ENCODE peak calls at places on chromosomes 16 and 17, in five cellular contexts. K is Caco-2, C is lung, M is fibroblast of pulmonary artery, Z is HepG2. B is an unnamed sample.

GRCh38 chr17:288802-289356 is 63.7 kb downstream of the RPH3AL start:
- DNase-seq in K (peak; percentile 16), C (no peak), M (no peak), Z (no peak), B (no peak)

GRCh38 chr16:23293016-23293415 is 9.1 kb upstream of the SCNN1B start:
- DNase-seq in K (no peak), C (no peak), M (no peak), Z (no peak), B (no peak)

GRCh38 chr17:78387982-78388941 is 9.8 kb downstream of the PGS1 start:
- DNase-seq in K (no peak), C (no peak), M (peak; percentile 63), Z (no peak), B (no peak)

GRCh38 chr17:35080536-35080935 is 17.0 kb upstream of the RFFL start:
- DNase-seq in K (no peak), C (no peak), M (no peak), Z (no peak), B (no peak)

GRCh38 chr17:28523876-28524275 is 17.7 kb downstream of the FOXN1 start:
- DNase-seq in K (no peak), C (no peak), M (no peak), Z (no peak), B (no peak)

GRCh38 chr17:58666858-58667267 is 25.0 kb downstream of the TEX14 start:
- DNase-seq in K (peak; percentile 71), C (peak; percentile 74), M (peak; percentile 95), Z (no peak), B (peak; percentile 4)

GRCh38 chr16:9092963-9093477 is 1.6 kb downstream of the HAPSTR1 start:
- DNase-seq in K (no peak), C (peak; percentile 42), M (no peak), Z (no peak), B (no peak)

GRCh38 chr16:11340710-11341109 is 4.5 kb upstream of the RMI2 start:
- DNase-seq in K (no peak), C (no peak), M (no peak), Z (peak; percentile 70), B (no peak)

GRCh38 chr16:22317001-22317530 is 19.9 kb downstream of the POLR3E start:
- DNase-seq in K (no peak), C (no peak), M (no peak), Z (no peak), B (no peak)

GRCh38 chr16:89805136-89805905 is 11.1 kb downstream of the FANCA start:
- DNase-seq in K (no peak), C (no peak), M (peak; percentile 21), Z (no peak), B (peak; percentile 94)

GRCh38 chr17:21213005-21213404 is 956 bp downstream of the TMEM11 start:
- DNase-seq in K (no peak), C (no peak), M (no peak), Z (no peak), B (no peak)

GRCh38 chr17:21214777-21215541 is 998 bp upstream of the TMEM11 start:
- DNase-seq in K (no peak), C (no peak), M (peak; percentile 10), Z (no peak), B (peak; percentile 48)

GRCh38 chr17:21215935-21216334 is 2.0 kb upstream of the TMEM11 start:
- DNase-seq in K (no peak), C (no peak), M (peak; percentile 20), Z (no peak), B (no peak)

GRCh38 chr17:21213491-21214014 is 408 bp downstream of the TMEM11 start:
- DNase-seq in K (peak; percentile 65), C (peak; percentile 53), M (peak; percentile 27), Z (no peak), B (no peak)

GRCh38 chr17:21214015-21214776 is at the start of gene TMEM11:
- DNase-seq in K (peak; percentile 96), C (peak; percentile 96), M (peak; percentile 96), Z (peak; percentile 86), B (peak; percentile 97)
- TF ChIP-seq CTCF in K (peak; percentile 1), C (no peak), M (no peak), Z (peak; percentile 24), B (no peak)

GRCh38 chr16:57929250-57929649 is 41.7 kb downstream of the CNGB1 start:
- DNase-seq in K (no peak), C (no peak), M (no peak), Z (no peak), B (no peak)
- H3K4me3 ChIP-seq in K (no peak overlapping the region), C (no peak overlapping the region), M (no peak overlapping the region), Z (no peak overlapping the region), B (no peak overlapping the region)

GRCh38 chr17:2844386-2844785 is 48.1 kb downstream of the RAP1GAP2 start:
- DNase-seq in K (peak; percentile 65), C (no peak), M (no peak), Z (no peak), B (no peak)
- TF ChIP-seq CTCF in K (no peak), C (no peak), M (peak; percentile 18), Z (no peak), B (no peak)

DNA sequence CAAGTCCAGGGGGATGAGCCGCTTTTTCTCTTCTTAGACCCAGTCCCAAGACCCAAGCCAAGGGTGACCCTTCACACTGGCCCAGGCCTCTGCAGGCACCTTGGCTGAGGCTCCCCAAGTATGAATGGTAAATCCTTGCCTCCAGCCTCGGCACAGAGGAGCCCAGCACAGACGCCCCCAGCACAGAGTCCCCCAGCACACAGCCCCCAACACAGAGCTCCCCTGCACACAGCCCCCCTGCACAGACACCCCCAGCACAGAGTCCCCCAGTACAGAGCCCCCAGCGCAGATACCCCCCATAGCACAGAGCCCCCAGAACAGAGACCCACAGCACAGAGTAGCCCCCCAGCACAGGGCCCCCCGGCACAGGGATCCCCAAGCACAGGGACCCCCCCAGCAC is 1.0 kb upstream of the MCRIP2 start:
- DNase-seq in K (no peak), C (no peak), M (no peak), Z (no peak), B (no peak)
- H3K4me3 ChIP-seq in K (peak overlapping the region; percentile 85), C (no peak overlapping the region), M (peak overlapping the region; percentile 70), Z (peak overlapping the region; percentile 89), B (no peak overlapping the region)

DNA sequence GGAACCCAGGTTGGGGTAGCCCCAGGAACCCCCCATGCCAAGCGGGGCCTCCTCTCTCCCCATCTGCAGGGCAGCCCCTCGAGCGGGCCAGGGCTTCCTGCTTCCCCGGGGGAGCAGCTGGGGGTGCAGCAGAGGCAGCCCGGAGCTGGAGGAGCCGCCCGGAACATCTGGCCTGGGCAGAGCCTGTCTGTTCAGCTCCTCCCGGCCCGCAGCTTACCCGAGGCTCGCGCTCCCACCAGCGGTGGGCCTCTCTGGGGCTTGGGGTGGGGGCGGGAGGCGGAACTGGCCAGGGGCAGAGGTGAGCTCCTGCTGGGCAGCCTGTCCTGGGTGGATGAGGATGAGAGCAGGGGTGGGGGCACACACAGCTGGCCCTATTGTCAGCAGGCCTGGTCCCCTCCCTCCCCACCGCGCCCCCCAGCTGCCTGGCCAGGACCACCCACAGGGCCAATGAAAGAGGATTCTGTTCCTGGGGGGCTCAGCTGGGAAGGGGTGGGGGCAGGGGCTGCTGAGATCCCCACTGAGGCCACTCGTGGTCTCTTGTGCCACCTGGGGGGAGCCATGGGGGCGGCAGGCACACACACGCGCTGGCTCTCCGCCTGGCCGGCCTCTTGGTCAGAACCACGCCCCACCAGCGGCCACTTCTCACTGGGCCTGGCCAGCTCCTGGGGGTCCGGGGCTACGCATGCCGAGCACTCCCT is 34.7 kb downstream of the BAHCC1 start:
- DNase-seq in K (no peak), C (no peak), M (peak; percentile 38), Z (no peak), B (peak; percentile 53)
- TF ChIP-seq CTCF in K (no peak), C (peak; percentile 2), M (no peak), Z (peak; percentile 49), B (peak; percentile 5)

DNA sequence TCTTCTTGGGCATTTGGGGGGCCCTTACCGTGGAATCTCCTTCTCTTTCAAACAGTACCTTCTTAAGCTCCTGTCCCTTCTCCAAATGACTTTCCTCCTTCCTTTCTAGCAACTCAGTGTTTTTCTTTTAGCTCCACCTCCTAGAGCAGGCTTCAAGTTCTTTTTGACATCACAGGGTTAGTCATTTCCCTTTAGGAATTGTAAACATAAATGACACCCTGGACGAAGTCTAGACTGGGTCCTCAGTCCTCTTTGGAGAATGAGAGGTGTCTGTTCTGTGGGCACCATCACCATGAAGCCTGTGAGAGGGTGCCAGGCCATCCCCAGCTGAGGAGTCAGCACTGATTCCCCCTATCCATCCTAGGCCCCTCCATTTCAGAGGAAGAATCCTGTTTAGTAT is 94.7 kb downstream of the SALL1 start:
- DNase-seq in K (no peak), C (no peak), M (no peak), Z (no peak), B (no peak)
- H3K4me3 ChIP-seq in K (no peak overlapping the region), C (no peak overlapping the region), M (no peak overlapping the region), Z (no peak overlapping the region), B (no peak overlapping the region)